ENCODE peak calls at places on chromosomes 5 and 9, in eight cellular contexts. B is NCI-H774, F is A549, Q is HuH-7, P is RWPE2, T is NCI-H1694 treated with DMSO at 0.1 percent for 48 hours, D is aorta, I is mucosa of descending colon. Z is an unnamed sample.

GRCh38 chr5:146447734-146448380 is 724 bp downstream of the TCERG1 start:
- DNase-seq in P (no peak), I (no peak), B (no peak), D (no peak), F (peak; percentile 33), T (no peak), Q (no peak), Z (peak; percentile 23)

GRCh38 chr5:147176422-147176821 is 58.4 kb upstream of the STK32A start:
- DNase-seq in T (no peak), I (no peak), B (no peak), F (no peak), D (no peak), P (no peak), Q (no peak), Z (no peak)

GRCh38 chr9:126056312-126057021 is 270.2 kb upstream of the MVB12B start:
- DNase-seq in B (no peak), F (no peak), Q (no peak), T (peak; percentile 39), I (no peak), D (no peak), P (no peak), Z (no peak)

GRCh38 chr5:151642472-151643140 is 44.1 kb downstream of the SPARC start:
- DNase-seq in F (no peak), T (no peak), D (no peak), I (no peak), B (no peak), P (no peak), Q (no peak), Z (no peak)

GRCh38 chr5:94808497-94808896 is 190.0 kb downstream of the SLF1 start:
- DNase-seq in T (no peak), D (no peak), I (no peak), Q (no peak), B (no peak), P (no peak), F (no peak), Z (no peak)

GRCh38 chr9:126666155-126666803 is 52.6 kb downstream of the LMX1B start:
- DNase-seq in F (no peak), P (no peak), B (no peak), I (no peak), T (no peak), D (no peak), Q (no peak), Z (no peak)

GRCh38 chr5:96657068-96657467 is 5.1 kb upstream of the CAST start:
- DNase-seq in F (peak; percentile 70), T (no peak), P (peak; percentile 73), I (no peak), Q (peak; percentile 17), D (no peak), B (no peak), Z (peak; percentile 91)

GRCh38 chr5:61020415-61020814 is 75.4 kb downstream of the NDUFAF2 start:
- DNase-seq in P (no peak), T (no peak), Q (no peak), D (no peak), I (no peak), B (no peak), F (peak; percentile 48), Z (no peak)

GRCh38 chr5:163094492-163095180 is 342.8 kb upstream of the CCNG1 start:
- DNase-seq in I (no peak), P (no peak), F (no peak), B (no peak), D (no peak), Q (no peak), T (no peak), Z (no peak)

GRCh38 chr9:38342096-38342495 is 50.4 kb upstream of the ALDH1B1 start:
- DNase-seq in F (no peak), P (no peak), B (no peak), D (no peak), I (no peak), Q (no peak), T (no peak), Z (no peak)

GRCh38 chr9:109198736-109199384 is 31.8 kb upstream of the FRRS1L start:
- DNase-seq in I (no peak), P (no peak), F (peak; percentile 29), T (no peak), B (no peak), D (no peak), Q (peak; percentile 28), Z (no peak)

GRCh38 chr5:106875591-106876297 is 795.0 kb downstream of the EFNA5 start:
- DNase-seq in D (no peak), Q (peak; percentile 12), I (peak; percentile 13), P (no peak), B (no peak), T (no peak), F (peak; percentile 58), Z (no peak)